ENCODE peak calls at places on chromosome 22, in eight cellular contexts. U is neural progenitor cell, I is stomach, K is DND-41, V is mammary epithelial cell, X is cardiac muscle cell, F is keratinocyte, P is GM12878. D is an unnamed sample.
A peak's percentile ranks its signal among the peaks of the same experiment; 100 is the strongest.

GRCh38 chr22:24510694-24511625 is 15.8 kb downstream of the UPB1 start:
- DNase-seq in U (no peak), F (no peak), I (peak; percentile 68), V (peak; percentile 16), P (no peak), K (no peak), X (peak; percentile 88), D (no peak)

GRCh38 chr22:33573479-33573878 is 346.8 kb downstream of the LARGE1 start:
- DNase-seq in U (no peak), V (no peak), F (no peak), I (no peak), K (no peak), P (no peak), X (no peak), D (no peak)

GRCh38 chr22:27086728-27087450 is 429.5 kb downstream of the MIAT start:
- DNase-seq in F (no peak), V (no peak), I (no peak), P (no peak), U (no peak), K (no peak), X (no peak), D (no peak)

GRCh38 chr22:31958625-31959239 is 14.4 kb downstream of the YWHAH start:
- DNase-seq in P (no peak), U (no peak), X (no peak), F (no peak), V (no peak), I (no peak), K (no peak), D (peak; percentile 14)

GRCh38 chr22:27480487-27480886 is 321.1 kb downstream of the MN1 start:
- DNase-seq in P (no peak), K (no peak), X (no peak), F (no peak), V (no peak), I (no peak), U (peak; percentile 93), D (no peak)

GRCh38 chr22:35307372-35307771 is 7.7 kb downstream of the TOM1 start:
- DNase-seq in U (no peak), K (no peak), X (no peak), F (no peak), P (no peak), V (no peak), I (no peak), D (no peak)

GRCh38 chr22:27336151-27337090 is 465.1 kb downstream of the MN1 start:
- DNase-seq in U (no peak), I (no peak), F (peak; percentile 72), X (no peak), P (no peak), V (peak; percentile 87), K (no peak), D (no peak)

GRCh38 chr22:24450600-24450999 is 23.2 kb downstream of the ADORA2A start:
- DNase-seq in I (no peak), F (no peak), V (no peak), K (no peak), X (peak; percentile 28), U (peak; percentile 75), P (no peak), D (no peak)

GRCh38 chr22:20088263-20088648 is 8.2 kb downstream of the DGCR8 start:
- DNase-seq in X (no peak), F (no peak), U (no peak), K (no peak), P (no peak), V (no peak), I (no peak), D (no peak)

GRCh38 chr22:22548910-22549309 is 10.2 kb downstream of the PRAME start:
- DNase-seq in F (no peak), V (no peak), X (no peak), U (no peak), I (no peak), P (no peak), K (no peak), D (no peak)
- H3K27me3 ChIP-seq in F (no peaks in the 10 kb centered on the region), V (no peaks in the 10 kb centered on the region), X (no peaks in the 10 kb centered on the region), U (peaks cover 100% of the 10 kb centered on the region), I (no peaks in the 10 kb centered on the region), P (no peaks in the 10 kb centered on the region), K (peaks cover 12% of the 10 kb centered on the region), D (no peaks in the 10 kb centered on the region)

GRCh38 chr22:17350292-17350691 is 19.0 kb upstream of the CECR2 start:
- DNase-seq in K (no peak), P (no peak), F (no peak), U (no peak), V (no peak), I (no peak), X (peak; percentile 26), D (no peak)

GRCh38 chr22:17348464-17349103 is 20.7 kb upstream of the CECR2 start:
- DNase-seq in K (no peak), U (no peak), X (no peak), F (no peak), V (no peak), I (no peak), P (no peak), D (no peak)

GRCh38 chr22:17346578-17346977 is 22.7 kb upstream of the CECR2 start:
- DNase-seq in X (peak; percentile 34), P (no peak), F (no peak), U (no peak), K (no peak), V (no peak), I (no peak), D (no peak)

GRCh38 chr22:17349172-17349571 is 20.1 kb upstream of the CECR2 start:
- DNase-seq in P (no peak), F (no peak), K (no peak), X (no peak), V (no peak), I (no peak), U (no peak), D (no peak)

DNA sequence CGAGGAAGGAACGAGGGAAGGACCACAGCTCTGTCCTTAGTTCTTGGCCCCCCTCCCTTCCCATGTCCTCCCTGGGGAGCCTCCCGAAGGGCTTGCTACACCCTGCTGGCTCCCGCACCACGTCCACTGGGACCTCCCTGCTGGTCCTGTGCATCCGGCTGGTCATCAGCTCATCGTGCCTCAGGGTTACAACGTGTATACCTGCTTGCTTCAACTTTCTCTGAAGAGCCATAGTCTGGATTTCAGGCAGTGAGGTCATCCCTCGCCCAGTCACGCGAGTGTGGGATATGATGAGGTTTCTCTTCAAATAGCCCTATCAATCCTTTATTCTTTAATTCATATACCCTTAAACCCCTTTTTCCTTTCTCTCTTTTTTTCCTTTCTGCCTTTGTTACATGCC is 21.5 kb upstream of the CECR2 start:
- DNase-seq in P (no peak), U (no peak), X (no peak), V (no peak), K (no peak), I (no peak), F (no peak), D (no peak)
- TF ChIP-seq CTCF in P (no peak), U (no peak), X (no peak), V (no peak), K (no peak), I (no peak), F (no peak), D (no peak)

DNA sequence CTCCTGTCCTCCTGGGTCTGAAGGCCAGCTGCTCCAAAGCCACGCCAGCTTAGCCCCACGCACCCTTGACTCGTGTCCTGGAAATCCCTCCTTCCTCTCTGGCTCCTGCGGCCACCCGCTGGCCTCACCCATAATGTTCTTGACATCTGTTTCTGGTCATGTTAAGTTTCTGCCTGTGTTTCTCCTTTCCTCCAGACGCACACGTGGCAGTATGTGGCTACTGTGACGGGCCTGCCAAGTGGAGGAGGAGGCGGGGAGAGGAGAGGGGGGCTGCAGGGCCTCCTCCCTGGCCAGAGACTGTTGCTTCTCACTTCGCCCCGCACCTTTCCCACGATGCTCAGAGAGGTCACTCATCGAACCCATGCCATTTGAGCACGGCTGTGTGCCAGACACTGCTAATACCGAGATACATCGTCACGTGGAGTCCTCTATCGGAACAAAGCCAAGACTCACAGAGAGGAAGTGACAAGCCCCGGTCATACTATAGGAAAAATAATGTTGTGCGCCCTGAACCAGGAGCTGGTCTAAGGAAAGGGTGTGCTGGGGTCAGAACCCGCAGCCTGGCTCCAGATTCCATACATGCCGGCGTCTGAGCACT is 11.5 kb downstream of the C1QTNF6 start:
- DNase-seq in P (no peak), V (no peak), K (no peak), F (no peak), I (peak; percentile 62), U (no peak), X (peak; percentile 89), D (no peak)
- H3K27me3 ChIP-seq in P (no peaks in the 10 kb centered on the region), V (peaks cover 8% of the 10 kb centered on the region), K (peaks cover 11% of the 10 kb centered on the region), F (no peaks in the 10 kb centered on the region), I (no peaks in the 10 kb centered on the region), U (no peaks in the 10 kb centered on the region), X (no peaks in the 10 kb centered on the region), D (no peaks in the 10 kb centered on the region)

GRCh38 chr22:17562906-17563870 is at the start of gene SLC25A18:
- DNase-seq in F (no peak), X (peak; percentile 80), U (peak; percentile 43), P (no peak), V (no peak), I (no peak), K (no peak), D (no peak)
- TF ChIP-seq CTCF in F (no peak), X (peak; percentile 29), U (peak; percentile 29), P (no peak), V (no peak), I (no peak), K (no peak), D (no peak)

GRCh38 chr22:50016308-50016987 is 3.9 kb upstream of the IL17REL start:
- DNase-seq in V (no peak), P (no peak), U (peak; percentile 2), K (no peak), X (no peak), I (no peak), F (no peak), D (no peak)

GRCh38 chr22:50014053-50014501 is 1.5 kb upstream of the IL17REL start:
- DNase-seq in V (no peak), I (no peak), U (no peak), P (no peak), K (no peak), F (no peak), X (no peak), D (no peak)

GRCh38 chr22:50014655-50015401 is 2.3 kb upstream of the IL17REL start:
- DNase-seq in V (no peak), P (no peak), F (no peak), I (no peak), K (no peak), U (peak; percentile 51), X (no peak), D (no peak)

GRCh38 chr22:50016988-50017700 is 4.6 kb upstream of the IL17REL start:
- DNase-seq in V (no peak), K (no peak), F (no peak), P (peak; percentile 66), X (no peak), I (peak; percentile 63), U (peak; percentile 1), D (peak; percentile 22)

DNA sequence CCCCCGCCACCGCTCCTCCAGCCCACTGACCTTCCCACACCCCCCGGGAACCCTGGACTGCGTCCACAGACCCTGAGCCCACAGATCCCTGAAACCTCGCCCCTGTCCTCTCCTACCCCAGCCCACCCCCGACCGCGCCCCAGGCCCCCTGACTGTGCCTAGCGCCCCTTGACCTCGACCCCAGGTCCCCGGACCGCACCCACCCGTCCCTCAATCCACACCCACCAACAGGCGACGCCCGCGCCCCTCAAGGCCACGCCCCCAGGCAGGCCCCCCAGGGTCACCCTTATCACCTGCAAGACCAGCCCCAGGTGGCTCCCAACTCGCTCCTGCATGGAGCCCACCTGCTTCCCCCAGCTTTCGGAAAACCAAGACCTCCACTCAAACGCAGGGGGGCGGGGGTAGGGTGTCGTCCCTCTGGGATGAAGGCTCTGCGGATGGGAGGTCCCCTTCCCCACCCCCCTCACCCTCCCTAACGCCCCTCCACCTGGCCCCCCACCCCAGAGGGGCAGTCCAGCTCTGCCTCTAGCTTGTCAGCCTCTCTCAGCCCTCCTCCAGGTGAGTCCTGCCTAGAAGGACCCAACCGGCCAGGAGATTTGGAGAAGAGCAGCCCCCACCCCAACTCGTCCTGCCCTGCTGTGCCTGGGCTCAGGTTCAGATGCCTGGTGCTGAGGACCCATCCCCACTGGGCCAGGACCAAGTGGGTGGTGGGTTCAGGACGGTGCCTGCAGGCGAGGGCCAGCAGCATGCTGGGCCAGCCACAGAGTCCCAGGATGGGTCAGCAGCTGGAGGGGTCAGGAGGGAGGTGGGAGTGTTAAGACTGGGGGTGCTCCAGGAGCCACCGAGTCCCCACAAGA is 3.1 kb upstream of the IL17REL start:
- DNase-seq in V (no peak), I (no peak), P (no peak), F (no peak), U (peak; percentile 0), K (no peak), X (no peak), D (no peak)
- H3K27me3 ChIP-seq in V (peaks cover 25% of the 10 kb centered on the region), I (peaks cover 16% of the 10 kb centered on the region), P (no peaks in the 10 kb centered on the region), F (peaks cover 65% of the 10 kb centered on the region), U (peaks cover 99% of the 10 kb centered on the region), K (no peaks in the 10 kb centered on the region), X (peaks cover 88% of the 10 kb centered on the region), D (peaks cover 16% of the 10 kb centered on the region)

D was measured in CD4-positive, alpha-beta T cell.